ENCODE peak calls at places on chromosomes 7 and 10, in five cellular contexts. V is ovary; T is effector memory CD8-positive, alpha-beta T cell; J is PC-9; N is adipocyte. P is an unnamed sample.

GRCh38 chr7:44760034-44760580 is 11.5 kb downstream of the ZMIZ2 start:
- DNase-seq in V (no peak), T (no peak), J (no peak), N (no peak), P (no peak)

GRCh38 chr10:102451105-102451969 is at the start of gene C10orf95:
- DNase-seq in V (no peak), T (peak), J (peak), N (peak), P (peak)

GRCh38 chr10:126013489-126014281 is 117.3 kb downstream of the FANK1 start:
- DNase-seq in V (no peak), T (no peak), J (no peak), N (peak), P (no peak)

GRCh38 chr7:13990319-13990983 is 985 bp upstream of the ETV1 start:
- DNase-seq in V (no peak), T (peak), J (peak), N (peak), P (peak)

GRCh38 chr7:5494683-5495561 is 71.3 kb upstream of the TNRC18 start:
- DNase-seq in V (peak), T (peak), J (peak), N (peak), P (peak)

GRCh38 chr10:104076743-104077160 is 8.9 kb downstream of the COL17A1 start:
- DNase-seq in V (peak), T (no peak), J (no peak), N (peak), P (peak)

GRCh38 chr7:69169356-69169755 is 428.9 kb upstream of the AUTS2 start:
- DNase-seq in V (no peak), T (no peak), J (no peak), N (no peak), P (no peak)

GRCh38 chr10:32454148-32454547 is 8.2 kb downstream of the CCDC7 start:
- DNase-seq in V (no peak), T (no peak), J (no peak), N (no peak), P (no peak)

GRCh38 chr10:5526691-5527331 is 2.0 kb downstream of the CALML3 start:
- DNase-seq in V (no peak), T (no peak), J (no peak), N (no peak), P (no peak)

GRCh38 chr10:132922872-132923271 is 19.5 kb downstream of the CFAP46 start:
- DNase-seq in V (no peak), T (no peak), J (no peak), N (no peak), P (no peak)

GRCh38 chr10:118781536-118781935 is 26.8 kb upstream of the CACUL1 start:
- DNase-seq in V (no peak), T (no peak), J (no peak), N (no peak), P (no peak)

GRCh38 chr10:3805791-3806381 is 20.9 kb upstream of the KLF6 start:
- DNase-seq in V (no peak), T (no peak), J (peak), N (peak), P (no peak)

GRCh38 chr10:14570800-14571199 is 203.9 kb downstream of the FAM107B start:
- DNase-seq in V (no peak), T (no peak), J (no peak), N (no peak), P (no peak)

GRCh38 chr7:116236020-116236630 is 25.8 kb downstream of the TES start:
- DNase-seq in V (peak), T (peak), J (no peak), N (peak), P (peak)

GRCh38 chr7:156752371-156753297 is 112.1 kb downstream of the RNF32 start:
- DNase-seq in V (no peak), T (no peak), J (no peak), N (peak), P (no peak)

GRCh38 chr7:50292165-50292757 is 12.3 kb upstream of the IKZF1 start:
- DNase-seq in V (no peak), T (no peak), J (no peak), N (no peak), P (no peak)

GRCh38 chr10:119079572-119080520 is 771 bp downstream of the EIF3A start:
- DNase-seq in V (peak), T (peak), J (peak), N (peak), P (peak)

GRCh38 chr10:124357583-124357930 is 61.2 kb downstream of the OAT start:
- DNase-seq in V (no peak), T (no peak), J (no peak), N (no peak), P (no peak)

GRCh38 chr7:70053421-70053820 is 455.1 kb downstream of the AUTS2 start:
- DNase-seq in V (no peak), T (no peak), J (no peak), N (peak), P (no peak)

GRCh38 chr7:27186450-27187157 is 1.6 kb upstream of the HOXA11 start:
- DNase-seq in V (no peak), T (no peak), J (no peak), N (no peak), P (no peak)

GRCh38 chr7:28509256-28510021 is 97.1 kb downstream of the CREB5 start:
- DNase-seq in V (no peak), T (no peak), J (no peak), N (peak), P (no peak)

GRCh38 chr10:86536294-86536861 is 14.8 kb upstream of the WAPL start:
- DNase-seq in V (no peak), T (peak), J (no peak), N (no peak), P (no peak)

GRCh38 chr7:63096141-63096540 is 902.5 kb upstream of the ZNF722 start:
- DNase-seq in V (no peak), T (no peak), J (no peak), N (no peak), P (no peak)

GRCh38 chr7:135888740-135889139 is 88.4 kb downstream of the MTPN start:
- DNase-seq in V (no peak), T (no peak), J (no peak), N (no peak), P (no peak)

GRCh38 chr7:67364441-67365017 is 367.9 kb downstream of the TYW1 start:
- DNase-seq in V (no peak), T (no peak), J (no peak), N (no peak), P (peak)

GRCh38 chr10:29619273-29619672 is 15.5 kb downstream of the SVIL start:
- DNase-seq in V (no peak), T (no peak), J (peak), N (peak), P (no peak)

GRCh38 chr7:118473271-118473670 is 248.8 kb downstream of the ANKRD7 start:
- DNase-seq in V (no peak), T (no peak), J (no peak), N (no peak), P (no peak)

GRCh38 chr10:100736809-100737358 is 8.5 kb upstream of the PAX2 start:
- DNase-seq in V (no peak), T (no peak), J (no peak), N (no peak), P (no peak)

GRCh38 chr10:71279590-71280170 is 39.4 kb upstream of the SLC29A3 start:
- DNase-seq in V (no peak), T (no peak), J (no peak), N (no peak), P (no peak)

P was measured in thyroid gland.